ENCODE peak calls at places on chromosomes 2 and 18, in four cellular contexts. M, N, Z and R are unnamed samples.

GRCh38 chr2:136381722-136382633 is 264.0 kb upstream of the CXCR4 start:
- DNase-seq in M (peak), N (no peak), Z (no peak), R (no peak)

GRCh38 chr2:32864337-32864736 is 82.4 kb upstream of the LTBP1 start:
- DNase-seq in Z (no peak), M (no peak), N (no peak), R (no peak)

GRCh38 chr2:64283641-64284371 is 139.6 kb upstream of the PELI1 start:
- DNase-seq in Z (no peak), M (no peak), N (no peak), R (no peak)

GRCh38 chr2:225614915-225615314 is 215.4 kb downstream of the NYAP2 start:
- DNase-seq in Z (no peak), M (no peak), N (no peak), R (no peak)

GRCh38 chr2:225865468-225865867 is 466.0 kb downstream of the NYAP2 start:
- DNase-seq in Z (no peak), M (no peak), N (no peak), R (no peak)

GRCh38 chr18:2898131-2898640 is 51.4 kb downstream of the EMILIN2 start:
- DNase-seq in N (no peak), M (no peak), Z (no peak), R (no peak)

GRCh38 chr18:457120-457519 is 43.4 kb downstream of the COLEC12 start:
- DNase-seq in M (no peak), N (no peak), Z (no peak), R (no peak)

GRCh38 chr2:165054667-165055066 is 99.3 kb upstream of the SLC38A11 start:
- DNase-seq in N (no peak), M (no peak), Z (no peak), R (no peak)

GRCh38 chr2:179751184-179751809 is 110.1 kb downstream of the ZNF385B start:
- DNase-seq in M (no peak), N (no peak), Z (no peak), R (no peak)

GRCh38 chr2:120783371-120783791 is 47.7 kb downstream of the GLI2 start:
- DNase-seq in M (no peak), Z (no peak), N (no peak), R (no peak)

GRCh38 chr18:79950440-79951341 is 762 bp downstream of the SLC66A2 start:
- DNase-seq in M (no peak), Z (no peak), N (no peak), R (peak)

GRCh38 chr2:160646684-160647444 is 153.3 kb upstream of the RBMS1 start:
- DNase-seq in N (no peak), M (no peak), Z (no peak), R (no peak)

GRCh38 chr2:19627359-19627758 is 268.9 kb upstream of the OSR1 start:
- DNase-seq in M (no peak), Z (no peak), N (no peak), R (no peak)

GRCh38 chr2:47061989-47062678 is 93.0 kb downstream of the STPG4 start:
- DNase-seq in N (no peak), M (no peak), Z (no peak), R (no peak)

GRCh38 chr18:2979027-2979570 is 33.8 kb downstream of the LPIN2 start:
- DNase-seq in Z (no peak), M (no peak), N (no peak), R (no peak)

GRCh38 chr18:60740313-60740712 is 367.7 kb upstream of the MC4R start:
- DNase-seq in Z (no peak), N (no peak), M (no peak), R (no peak)

GRCh38 chr18:12886498-12887126 is 2.6 kb upstream of the PTPN2 start:
- DNase-seq in N (no peak), M (no peak), Z (no peak), R (no peak)

GRCh38 chr2:189018636-189019035 is 44.5 kb downstream of the COL3A1 start:
- DNase-seq in N (no peak), Z (no peak), M (no peak), R (no peak)

GRCh38 chr2:55026202-55026601 is 24.0 kb downstream of the RTN4 start:
- DNase-seq in Z (no peak), M (no peak), N (no peak), R (no peak)